ENCODE peak calls at places on chromosome 19, in eight cellular contexts. One of them, this sample, is unnamed.

GRCh38 chr19:32598022-32598421 is 17.0 kb downstream of the PDCD5 start:
- DNase-seq in heart left ventricle: no peak
- DNase-seq in HAP-1: no peak
- DNase-seq in CD8-positive, alpha-beta memory T cell: no peak
- DNase-seq in AG09309: no peak
- DNase-seq in transverse colon: no peak
- DNase-seq in adrenal gland: no peak
- DNase-seq in tibial nerve: no peak
- DNase-seq in this sample: no peak

GRCh38 chr19:12527034-12527836 is 24.0 kb downstream of the ZNF564 start:
- DNase-seq in tibial nerve: no peak
- DNase-seq in CD8-positive, alpha-beta memory T cell: no peak
- DNase-seq in AG09309: no peak
- DNase-seq in transverse colon: no peak
- DNase-seq in HAP-1: no peak
- DNase-seq in heart left ventricle: no peak
- DNase-seq in adrenal gland: no peak
- DNase-seq in this sample: peak; percentile 3

GRCh38 chr19:15570420-15570819 is 44.6 kb upstream of the CYP4F8 start:
- DNase-seq in AG09309: no peak
- DNase-seq in tibial nerve: no peak
- DNase-seq in heart left ventricle: no peak
- DNase-seq in adrenal gland: no peak
- DNase-seq in HAP-1: no peak
- DNase-seq in transverse colon: no peak
- DNase-seq in CD8-positive, alpha-beta memory T cell: no peak
- DNase-seq in this sample: no peak

GRCh38 chr19:22610121-22610520 is 24.0 kb upstream of the ZNF492 start:
- DNase-seq in tibial nerve: no peak
- DNase-seq in AG09309: no peak
- DNase-seq in heart left ventricle: no peak
- DNase-seq in adrenal gland: no peak
- DNase-seq in CD8-positive, alpha-beta memory T cell: no peak
- DNase-seq in transverse colon: no peak
- DNase-seq in HAP-1: no peak
- DNase-seq in this sample: no peak

GRCh38 chr19:12872255-12872654 is 9.0 kb downstream of the DNASE2 start:
- DNase-seq in tibial nerve: no peak
- DNase-seq in adrenal gland: no peak
- DNase-seq in HAP-1: no peak
- DNase-seq in transverse colon: no peak
- DNase-seq in heart left ventricle: no peak
- DNase-seq in CD8-positive, alpha-beta memory T cell: no peak
- DNase-seq in AG09309: no peak
- DNase-seq in this sample: no peak

GRCh38 chr19:21098291-21098690 is 16.3 kb downstream of the ZNF714 start:
- DNase-seq in adrenal gland: no peak
- DNase-seq in heart left ventricle: no peak
- DNase-seq in HAP-1: peak; percentile 2
- DNase-seq in tibial nerve: no peak
- DNase-seq in transverse colon: no peak
- DNase-seq in AG09309: no peak
- DNase-seq in CD8-positive, alpha-beta memory T cell: no peak
- DNase-seq in this sample: no peak

GRCh38 chr19:13027031-13027430 is 31.8 kb downstream of the NFIX start:
- DNase-seq in HAP-1: no peak
- DNase-seq in adrenal gland: no peak
- DNase-seq in CD8-positive, alpha-beta memory T cell: no peak
- DNase-seq in tibial nerve: no peak
- DNase-seq in transverse colon: no peak
- DNase-seq in AG09309: no peak
- DNase-seq in heart left ventricle: no peak
- DNase-seq in this sample: no peak

GRCh38 chr19:10122066-10122465 is 2.4 kb upstream of the EIF3G start:
- DNase-seq in adrenal gland: no peak
- DNase-seq in heart left ventricle: no peak
- DNase-seq in AG09309: peak; percentile 34
- DNase-seq in transverse colon: no peak
- DNase-seq in tibial nerve: no peak
- DNase-seq in CD8-positive, alpha-beta memory T cell: no peak
- DNase-seq in HAP-1: no peak
- DNase-seq in this sample: no peak

GRCh38 chr19:1636325-1637236 is 15.8 kb downstream of the TCF3 start:
- DNase-seq in CD8-positive, alpha-beta memory T cell: no peak
- DNase-seq in tibial nerve: no peak
- DNase-seq in HAP-1: no peak
- DNase-seq in transverse colon: no peak
- DNase-seq in AG09309: no peak
- DNase-seq in adrenal gland: no peak
- DNase-seq in heart left ventricle: no peak
- DNase-seq in this sample: no peak

GRCh38 chr19:411723-412355 is 2.9 kb upstream of the C2CD4C start:
- DNase-seq in AG09309: no peak
- DNase-seq in adrenal gland: no peak
- DNase-seq in transverse colon: no peak
- DNase-seq in heart left ventricle: peak; percentile 4
- DNase-seq in CD8-positive, alpha-beta memory T cell: no peak
- DNase-seq in HAP-1: no peak
- DNase-seq in tibial nerve: no peak
- DNase-seq in this sample: no peak

GRCh38 chr19:48752511-48753365 is at the start of gene FUT1:
- DNase-seq in tibial nerve: no peak
- DNase-seq in transverse colon: peak; percentile 76
- DNase-seq in AG09309: no peak
- DNase-seq in HAP-1: peak; percentile 52
- DNase-seq in CD8-positive, alpha-beta memory T cell: no peak
- DNase-seq in adrenal gland: peak; percentile 47
- DNase-seq in heart left ventricle: peak; percentile 79
- DNase-seq in this sample: no peak

GRCh38 chr19:7636691-7637373 is at the start of gene STXBP2:
- DNase-seq in AG09309: no peak
- DNase-seq in HAP-1: no peak
- DNase-seq in tibial nerve: peak; percentile 37
- DNase-seq in CD8-positive, alpha-beta memory T cell: peak; percentile 92
- DNase-seq in transverse colon: peak; percentile 93
- DNase-seq in adrenal gland: peak; percentile 55
- DNase-seq in heart left ventricle: peak; percentile 54
- DNase-seq in this sample: no peak

DNA sequence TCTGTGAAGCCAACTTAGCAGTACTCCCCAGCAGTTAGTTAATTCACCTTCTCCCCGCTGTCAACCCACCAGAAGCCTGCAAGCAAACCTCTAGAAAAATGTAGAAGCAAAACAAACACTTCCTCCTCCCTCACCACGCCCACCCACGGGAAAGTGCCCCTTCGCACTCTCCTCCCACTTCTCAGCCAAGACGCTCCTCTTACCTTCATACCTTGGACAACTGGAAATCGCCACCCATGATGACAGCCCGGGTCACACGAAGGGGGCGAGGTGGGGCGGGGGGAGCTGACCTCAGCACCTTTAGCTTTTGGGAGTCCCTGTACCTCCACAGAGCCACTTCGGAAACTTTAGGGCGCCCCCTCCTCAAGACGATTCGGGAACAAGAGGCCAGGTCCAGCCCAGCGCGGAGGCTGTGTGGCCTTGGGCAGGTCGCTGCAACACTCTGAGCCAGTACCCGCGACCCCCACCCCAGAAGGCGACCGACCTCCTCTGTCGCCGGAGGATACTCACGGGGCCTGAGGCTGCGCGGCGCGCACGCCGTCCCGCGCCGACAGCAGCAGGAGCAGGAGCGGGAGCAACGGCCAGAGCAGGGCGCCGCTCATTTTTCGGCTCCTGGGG is 460 bp downstream of the CPAMD8 start:
- DNase-seq in CD8-positive, alpha-beta memory T cell: no peak
- DNase-seq in HAP-1: no peak
- DNase-seq in tibial nerve: no peak
- DNase-seq in AG09309: no peak
- DNase-seq in transverse colon: peak; percentile 26
- DNase-seq in adrenal gland: no peak
- DNase-seq in heart left ventricle: no peak
- DNase-seq in this sample: no peak
- H3K4me3 ChIP-seq in CD8-positive, alpha-beta memory T cell: no peak overlapping the region
- H3K4me3 ChIP-seq in HAP-1: peak overlapping the region; percentile 17
- H3K4me3 ChIP-seq in tibial nerve: no peak overlapping the region
- H3K4me3 ChIP-seq in AG09309: no peak overlapping the region
- H3K4me3 ChIP-seq in transverse colon: peak overlapping the region; percentile 40
- H3K4me3 ChIP-seq in adrenal gland: no peak overlapping the region
- H3K4me3 ChIP-seq in heart left ventricle: peak overlapping the region; percentile 51
- H3K4me3 ChIP-seq in this sample: no peak overlapping the region

GRCh38 chr19:55301459-55302331 is 17.9 kb downstream of the BRSK1 start:
- DNase-seq in heart left ventricle: peak; percentile 91
- DNase-seq in adrenal gland: peak; percentile 80
- DNase-seq in AG09309: no peak
- DNase-seq in CD8-positive, alpha-beta memory T cell: peak; percentile 94
- DNase-seq in tibial nerve: peak; percentile 82
- DNase-seq in transverse colon: peak; percentile 93
- DNase-seq in HAP-1: peak; percentile 65
- DNase-seq in this sample: peak; percentile 18
- H3K4me3 ChIP-seq in heart left ventricle: peak overlapping the region; percentile 39
- H3K4me3 ChIP-seq in adrenal gland: no peak overlapping the region
- H3K4me3 ChIP-seq in AG09309: peak overlapping the region; percentile 43
- H3K4me3 ChIP-seq in CD8-positive, alpha-beta memory T cell: peak overlapping the region; percentile 60
- H3K4me3 ChIP-seq in tibial nerve: peak overlapping the region; percentile 32
- H3K4me3 ChIP-seq in transverse colon: peak overlapping the region; percentile 41
- H3K4me3 ChIP-seq in HAP-1: peak overlapping the region; percentile 34
- H3K4me3 ChIP-seq in this sample: peak overlapping the region; percentile 22

GRCh38 chr19:50449236-50449899 is 16.7 kb downstream of the MYBPC2 start:
- DNase-seq in AG09309: no peak
- DNase-seq in adrenal gland: no peak
- DNase-seq in transverse colon: no peak
- DNase-seq in HAP-1: no peak
- DNase-seq in CD8-positive, alpha-beta memory T cell: no peak
- DNase-seq in tibial nerve: no peak
- DNase-seq in heart left ventricle: no peak
- DNase-seq in this sample: no peak
- H3K4me3 ChIP-seq in AG09309: no peak overlapping the region
- H3K4me3 ChIP-seq in adrenal gland: no peak overlapping the region
- H3K4me3 ChIP-seq in transverse colon: no peak overlapping the region
- H3K4me3 ChIP-seq in HAP-1: no peak overlapping the region
- H3K4me3 ChIP-seq in CD8-positive, alpha-beta memory T cell: no peak overlapping the region
- H3K4me3 ChIP-seq in tibial nerve: no peak overlapping the region
- H3K4me3 ChIP-seq in heart left ventricle: no peak overlapping the region
- H3K4me3 ChIP-seq in this sample: no peak overlapping the region

GRCh38 chr19:44810555-44811447 is 1.9 kb downstream of the BCAM start:
- DNase-seq in CD8-positive, alpha-beta memory T cell: no peak
- DNase-seq in transverse colon: no peak
- DNase-seq in tibial nerve: no peak
- DNase-seq in heart left ventricle: no peak
- DNase-seq in adrenal gland: no peak
- DNase-seq in AG09309: no peak
- DNase-seq in HAP-1: no peak
- DNase-seq in this sample: no peak

GRCh38 chr19:44808463-44809371 is at the start of gene BCAM:
- DNase-seq in AG09309: no peak
- DNase-seq in adrenal gland: peak; percentile 81
- DNase-seq in HAP-1: peak; percentile 35
- DNase-seq in heart left ventricle: peak; percentile 93
- DNase-seq in transverse colon: peak; percentile 70
- DNase-seq in tibial nerve: peak; percentile 57
- DNase-seq in CD8-positive, alpha-beta memory T cell: no peak
- DNase-seq in this sample: no peak

GRCh38 chr19:44812142-44812718 is 3.3 kb downstream of the BCAM start:
- DNase-seq in CD8-positive, alpha-beta memory T cell: no peak
- DNase-seq in adrenal gland: no peak
- DNase-seq in tibial nerve: no peak
- DNase-seq in AG09309: no peak
- DNase-seq in heart left ventricle: no peak
- DNase-seq in HAP-1: no peak
- DNase-seq in transverse colon: no peak
- DNase-seq in this sample: no peak

GRCh38 chr19:44807652-44808462 is 1.0 kb upstream of the BCAM start:
- DNase-seq in AG09309: no peak
- DNase-seq in HAP-1: no peak
- DNase-seq in transverse colon: peak; percentile 40
- DNase-seq in tibial nerve: peak; percentile 27
- DNase-seq in adrenal gland: peak; percentile 52
- DNase-seq in heart left ventricle: no peak
- DNase-seq in CD8-positive, alpha-beta memory T cell: no peak
- DNase-seq in this sample: no peak

DNA sequence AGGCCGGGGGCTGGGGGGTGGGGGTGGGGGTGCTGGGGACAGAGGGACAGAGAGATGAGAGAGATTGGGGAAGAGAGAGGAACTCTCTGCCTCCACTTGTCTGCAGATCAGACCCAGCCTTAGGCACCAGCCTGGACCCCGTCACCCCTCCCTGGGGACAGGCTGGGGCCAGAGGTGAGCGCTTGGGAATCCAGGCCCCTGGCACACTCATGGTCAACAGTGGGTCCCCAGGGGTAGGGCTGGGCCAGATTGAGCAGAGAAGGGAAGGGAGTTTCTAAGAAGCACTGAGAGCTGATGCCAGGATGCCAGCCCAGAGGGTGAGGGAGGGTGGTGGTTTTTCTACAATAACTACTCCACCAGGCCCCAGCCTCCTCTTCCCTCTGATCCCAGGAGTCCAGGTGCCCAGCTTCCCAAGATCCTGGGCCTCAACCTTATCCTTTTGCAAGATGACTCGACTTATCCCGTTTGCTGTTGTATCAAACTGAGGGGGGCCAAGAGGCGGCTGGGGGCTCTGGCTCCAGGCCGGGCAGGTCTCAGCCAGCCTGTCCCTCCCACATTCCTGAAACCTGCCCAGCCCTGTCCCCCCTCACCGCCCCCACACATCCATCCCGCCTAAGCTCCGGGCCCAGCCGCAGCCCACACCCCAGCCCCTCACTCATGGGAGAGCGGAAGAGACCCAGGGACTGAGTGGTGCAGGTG is 1.1 kb downstream of the BCAM start:
- DNase-seq in adrenal gland: no peak
- DNase-seq in AG09309: no peak
- DNase-seq in CD8-positive, alpha-beta memory T cell: no peak
- DNase-seq in transverse colon: no peak
- DNase-seq in heart left ventricle: no peak
- DNase-seq in HAP-1: no peak
- DNase-seq in tibial nerve: no peak
- DNase-seq in this sample: no peak
- H3K4me3 ChIP-seq in adrenal gland: no peak overlapping the region
- H3K4me3 ChIP-seq in AG09309: no peak overlapping the region
- H3K4me3 ChIP-seq in CD8-positive, alpha-beta memory T cell: no peak overlapping the region
- H3K4me3 ChIP-seq in transverse colon: no peak overlapping the region
- H3K4me3 ChIP-seq in heart left ventricle: peak overlapping the region; percentile 82
- H3K4me3 ChIP-seq in HAP-1: no peak overlapping the region
- H3K4me3 ChIP-seq in tibial nerve: peak overlapping the region; percentile 45
- H3K4me3 ChIP-seq in this sample: peak overlapping the region; percentile 12

This sample was measured in skeletal muscle cell.